ENCODE peak calls at places on chromosomes 4 and X, in ten cellular contexts. One of them, this sample, is unnamed.
A peak's percentile ranks its signal among the peaks of the same experiment; 100 is the strongest.

GRCh38 chrX:110089656-110090404 is 86.9 kb downstream of the TMEM164 start:
- DNase-seq in activated T-helper 9 cell treated with anti-CD3 and anti-CD28 coated beads, Interleukin-2, amount 50 U/mL, for 16 hours: no peak
- DNase-seq in A549: no peak
- DNase-seq in T-helper 1 cell: no peak
- DNase-seq in endothelial cell: no peak
- DNase-seq in kidney tubule cell: no peak
- DNase-seq in IMR-90: no peak
- DNase-seq in midbrain: no peak
- DNase-seq in amniotic stem cell: no peak
- DNase-seq in SW480: no peak
- DNase-seq in this sample: no peak

GRCh38 chr4:75820197-75820596 is 82.1 kb downstream of the PPEF2 start:
- DNase-seq in activated T-helper 9 cell treated with anti-CD3 and anti-CD28 coated beads, Interleukin-2, amount 50 U/mL, for 16 hours: no peak
- DNase-seq in A549: no peak
- DNase-seq in T-helper 1 cell: no peak
- DNase-seq in endothelial cell: no peak
- DNase-seq in kidney tubule cell: no peak
- DNase-seq in IMR-90: no peak
- DNase-seq in midbrain: no peak
- DNase-seq in amniotic stem cell: no peak
- DNase-seq in SW480: no peak
- DNase-seq in this sample: no peak

GRCh38 chr4:66572949-66573348 is 902.7 kb upstream of the EPHA5 start:
- DNase-seq in activated T-helper 9 cell treated with anti-CD3 and anti-CD28 coated beads, Interleukin-2, amount 50 U/mL, for 16 hours: no peak
- DNase-seq in A549: no peak
- DNase-seq in T-helper 1 cell: no peak
- DNase-seq in endothelial cell: no peak
- DNase-seq in kidney tubule cell: peak; percentile 85
- DNase-seq in IMR-90: peak; percentile 43
- DNase-seq in midbrain: no peak
- DNase-seq in amniotic stem cell: peak; percentile 72
- DNase-seq in SW480: no peak
- DNase-seq in this sample: no peak

GRCh38 chrX:47619486-47620302 is at the start of gene SYN1:
- DNase-seq in activated T-helper 9 cell treated with anti-CD3 and anti-CD28 coated beads, Interleukin-2, amount 50 U/mL, for 16 hours: peak; percentile 68
- DNase-seq in A549: peak; percentile 64
- DNase-seq in T-helper 1 cell: peak; percentile 71
- DNase-seq in endothelial cell: peak; percentile 74
- DNase-seq in kidney tubule cell: peak; percentile 72
- DNase-seq in IMR-90: peak; percentile 74
- DNase-seq in midbrain: peak; percentile 75
- DNase-seq in amniotic stem cell: peak; percentile 4
- DNase-seq in SW480: peak; percentile 79
- DNase-seq in this sample: peak; percentile 96

GRCh38 chrX:22015144-22015750 is 16.9 kb upstream of the PHEX start:
- DNase-seq in activated T-helper 9 cell treated with anti-CD3 and anti-CD28 coated beads, Interleukin-2, amount 50 U/mL, for 16 hours: no peak
- DNase-seq in A549: no peak
- DNase-seq in T-helper 1 cell: no peak
- DNase-seq in endothelial cell: no peak
- DNase-seq in kidney tubule cell: no peak
- DNase-seq in IMR-90: no peak
- DNase-seq in midbrain: no peak
- DNase-seq in amniotic stem cell: no peak
- DNase-seq in SW480: no peak
- DNase-seq in this sample: no peak

GRCh38 chr4:1856920-1857699 is 1.2 kb upstream of the LETM1 start:
- DNase-seq in activated T-helper 9 cell treated with anti-CD3 and anti-CD28 coated beads, Interleukin-2, amount 50 U/mL, for 16 hours: no peak
- DNase-seq in A549: no peak
- DNase-seq in T-helper 1 cell: no peak
- DNase-seq in endothelial cell: peak; percentile 20
- DNase-seq in kidney tubule cell: peak; percentile 53
- DNase-seq in IMR-90: no peak
- DNase-seq in midbrain: peak; percentile 35
- DNase-seq in amniotic stem cell: no peak
- DNase-seq in SW480: no peak
- DNase-seq in this sample: no peak

GRCh38 chr4:150126880-150127236 is 48.6 kb downstream of the DCLK2 start:
- DNase-seq in activated T-helper 9 cell treated with anti-CD3 and anti-CD28 coated beads, Interleukin-2, amount 50 U/mL, for 16 hours: no peak
- DNase-seq in A549: no peak
- DNase-seq in T-helper 1 cell: no peak
- DNase-seq in endothelial cell: no peak
- DNase-seq in kidney tubule cell: peak; percentile 40
- DNase-seq in IMR-90: peak; percentile 75
- DNase-seq in midbrain: no peak
- DNase-seq in amniotic stem cell: no peak
- DNase-seq in SW480: no peak
- DNase-seq in this sample: no peak

GRCh38 chrX:107935664-107936433 is 46.3 kb downstream of the TEX13B start:
- DNase-seq in activated T-helper 9 cell treated with anti-CD3 and anti-CD28 coated beads, Interleukin-2, amount 50 U/mL, for 16 hours: no peak
- DNase-seq in A549: no peak
- DNase-seq in T-helper 1 cell: no peak
- DNase-seq in endothelial cell: no peak
- DNase-seq in kidney tubule cell: peak; percentile 72
- DNase-seq in IMR-90: no peak
- DNase-seq in midbrain: no peak
- DNase-seq in amniotic stem cell: no peak
- DNase-seq in SW480: no peak
- DNase-seq in this sample: no peak

GRCh38 chr4:48778431-48779094 is 1.5 kb downstream of the FRYL start:
- DNase-seq in activated T-helper 9 cell treated with anti-CD3 and anti-CD28 coated beads, Interleukin-2, amount 50 U/mL, for 16 hours: no peak
- DNase-seq in A549: no peak
- DNase-seq in T-helper 1 cell: no peak
- DNase-seq in endothelial cell: no peak
- DNase-seq in kidney tubule cell: peak; percentile 14
- DNase-seq in IMR-90: peak; percentile 57
- DNase-seq in midbrain: no peak
- DNase-seq in amniotic stem cell: no peak
- DNase-seq in SW480: peak; percentile 22
- DNase-seq in this sample: peak; percentile 23

GRCh38 chrX:39542316-39542715 is 555.4 kb downstream of the BCOR start:
- DNase-seq in activated T-helper 9 cell treated with anti-CD3 and anti-CD28 coated beads, Interleukin-2, amount 50 U/mL, for 16 hours: no peak
- DNase-seq in A549: no peak
- DNase-seq in T-helper 1 cell: no peak
- DNase-seq in endothelial cell: no peak
- DNase-seq in kidney tubule cell: peak; percentile 30
- DNase-seq in IMR-90: no peak
- DNase-seq in midbrain: no peak
- DNase-seq in amniotic stem cell: no peak
- DNase-seq in SW480: no peak
- DNase-seq in this sample: no peak

GRCh38 chr4:76705497-76705896 is 192.4 kb downstream of the SOWAHB start:
- DNase-seq in activated T-helper 9 cell treated with anti-CD3 and anti-CD28 coated beads, Interleukin-2, amount 50 U/mL, for 16 hours: no peak
- DNase-seq in A549: no peak
- DNase-seq in T-helper 1 cell: no peak
- DNase-seq in endothelial cell: no peak
- DNase-seq in kidney tubule cell: no peak
- DNase-seq in IMR-90: peak; percentile 74
- DNase-seq in midbrain: no peak
- DNase-seq in amniotic stem cell: no peak
- DNase-seq in SW480: no peak
- DNase-seq in this sample: no peak

GRCh38 chr4:165398570-165398969 is 19.8 kb downstream of the CPE start:
- DNase-seq in activated T-helper 9 cell treated with anti-CD3 and anti-CD28 coated beads, Interleukin-2, amount 50 U/mL, for 16 hours: no peak
- DNase-seq in A549: peak; percentile 9
- DNase-seq in T-helper 1 cell: no peak
- DNase-seq in endothelial cell: no peak
- DNase-seq in kidney tubule cell: peak; percentile 39
- DNase-seq in IMR-90: peak; percentile 16
- DNase-seq in midbrain: peak; percentile 29
- DNase-seq in amniotic stem cell: no peak
- DNase-seq in SW480: peak; percentile 5
- DNase-seq in this sample: peak; percentile 8

GRCh38 chr4:7664106-7664505 is 229.4 kb upstream of the PSAPL1 start:
- DNase-seq in activated T-helper 9 cell treated with anti-CD3 and anti-CD28 coated beads, Interleukin-2, amount 50 U/mL, for 16 hours: no peak
- DNase-seq in A549: no peak
- DNase-seq in T-helper 1 cell: no peak
- DNase-seq in endothelial cell: no peak
- DNase-seq in kidney tubule cell: no peak
- DNase-seq in IMR-90: no peak
- DNase-seq in midbrain: no peak
- DNase-seq in amniotic stem cell: no peak
- DNase-seq in SW480: no peak
- DNase-seq in this sample: no peak

GRCh38 chr4:31349907-31350306 is 629.7 kb downstream of the PCDH7 start:
- DNase-seq in activated T-helper 9 cell treated with anti-CD3 and anti-CD28 coated beads, Interleukin-2, amount 50 U/mL, for 16 hours: no peak
- DNase-seq in A549: no peak
- DNase-seq in T-helper 1 cell: no peak
- DNase-seq in endothelial cell: no peak
- DNase-seq in kidney tubule cell: no peak
- DNase-seq in IMR-90: no peak
- DNase-seq in midbrain: no peak
- DNase-seq in amniotic stem cell: no peak
- DNase-seq in SW480: no peak
- DNase-seq in this sample: peak; percentile 6

GRCh38 chr4:156968479-156968984 is 3.1 kb downstream of the PDGFC start:
- DNase-seq in activated T-helper 9 cell treated with anti-CD3 and anti-CD28 coated beads, Interleukin-2, amount 50 U/mL, for 16 hours: no peak
- DNase-seq in A549: peak; percentile 25
- DNase-seq in T-helper 1 cell: no peak
- DNase-seq in endothelial cell: peak; percentile 69
- DNase-seq in kidney tubule cell: peak; percentile 91
- DNase-seq in IMR-90: peak; percentile 85
- DNase-seq in midbrain: peak; percentile 78
- DNase-seq in amniotic stem cell: no peak
- DNase-seq in SW480: peak; percentile 38
- DNase-seq in this sample: peak; percentile 18

GRCh38 chrX:118164138-118164537 is 47.5 kb upstream of the KLHL13 start:
- DNase-seq in activated T-helper 9 cell treated with anti-CD3 and anti-CD28 coated beads, Interleukin-2, amount 50 U/mL, for 16 hours: no peak
- DNase-seq in A549: no peak
- DNase-seq in T-helper 1 cell: no peak
- DNase-seq in endothelial cell: no peak
- DNase-seq in kidney tubule cell: peak; percentile 50
- DNase-seq in IMR-90: peak; percentile 48
- DNase-seq in midbrain: no peak
- DNase-seq in amniotic stem cell: no peak
- DNase-seq in SW480: no peak
- DNase-seq in this sample: no peak